ENCODE peak calls at places on chromosomes 6 and 20, in ten cellular contexts. B is GM20000; W is B cell; X is NCI-H2029; L is fibroblast of pulmonary artery; U is cardiac fibroblast; C is thoracic aorta; E is cortex of kidney; K is T follicular helper cell; P is stimulated activated CD8-positive, alpha-beta memory T cell treated with anti-CD3 and anti-CD28 coated beads, Interleukin-7, amount 100 ng/mL, for 4 hours. O is an unnamed sample.

GRCh38 chr6:47195251-47195650 is 114.5 kb downstream of the TNFRSF21 start:
- DNase-seq in K (no peak), B (no peak), X (no peak), E (no peak), L (peak; percentile 81), P (no peak), C (no peak), W (no peak), U (peak; percentile 91), O (no peak)

GRCh38 chr6:41708856-41709255 is 26.6 kb downstream of the TFEB start:
- DNase-seq in W (no peak), C (no peak), E (no peak), X (no peak), K (no peak), L (no peak), U (no peak), B (no peak), P (no peak), O (no peak)

GRCh38 chr20:1336699-1337387 is 7.9 kb upstream of the SDCBP2 start:
- DNase-seq in X (peak; percentile 59), E (no peak), U (peak; percentile 84), L (peak; percentile 84), K (no peak), P (no peak), W (no peak), B (no peak), C (no peak), O (no peak)

GRCh38 chr6:136066005-136066404 is 184.1 kb downstream of the MTFR2 start:
- DNase-seq in X (no peak), U (peak; percentile 80), B (no peak), L (peak; percentile 92), W (no peak), K (no peak), E (no peak), P (no peak), C (no peak), O (no peak)

GRCh38 chr6:21610376-21610775 is 16.8 kb downstream of the SOX4 start:
- DNase-seq in C (no peak), U (no peak), L (no peak), E (no peak), X (no peak), K (no peak), W (peak; percentile 12), B (peak; percentile 63), P (no peak), O (no peak)

GRCh38 chr20:13487202-13487601 is 151.5 kb downstream of the TASP1 start:
- DNase-seq in W (no peak), C (no peak), L (no peak), K (no peak), E (no peak), U (no peak), B (no peak), X (no peak), P (no peak), O (no peak)

GRCh38 chr20:4502756-4503155 is 219.0 kb upstream of the PRND start:
- DNase-seq in X (no peak), B (no peak), C (no peak), L (no peak), E (no peak), K (no peak), U (no peak), W (no peak), P (no peak), O (no peak)

GRCh38 chr20:49989234-49990065 is 6.7 kb downstream of the SNAI1 start:
- DNase-seq in L (peak; percentile 88), C (no peak), E (no peak), U (peak; percentile 88), P (no peak), K (no peak), W (no peak), X (no peak), B (no peak), O (peak; percentile 81)

GRCh38 chr6:36539814-36540568 is 7.3 kb downstream of the STK38 start:
- DNase-seq in X (no peak), W (no peak), C (no peak), E (no peak), K (no peak), L (no peak), U (no peak), B (no peak), P (no peak), O (no peak)

GRCh38 chr6:16130437-16130891 is 1.6 kb downstream of the MYLIP start:
- DNase-seq in X (no peak), W (no peak), U (no peak), E (no peak), P (no peak), L (no peak), B (no peak), C (no peak), K (no peak), O (no peak)

GRCh38 chr20:561437-562231 is 18.0 kb upstream of the CSNK2A1 start:
- DNase-seq in P (no peak), L (peak; percentile 78), U (peak; percentile 77), C (no peak), B (peak; percentile 78), W (peak; percentile 47), K (no peak), X (peak; percentile 40), E (no peak), O (peak; percentile 41)

GRCh38 chr6:168102093-168102985 is 23.3 kb upstream of the FRMD1 start:
- DNase-seq in E (no peak), P (no peak), U (no peak), C (no peak), W (no peak), L (no peak), K (no peak), X (peak; percentile 96), B (no peak), O (no peak)

GRCh38 chr6:149840345-149841075 is 23.6 kb downstream of the LRP11 start:
- DNase-seq in K (no peak), B (peak; percentile 66), E (no peak), W (peak; percentile 54), X (peak; percentile 74), L (peak; percentile 68), P (no peak), C (no peak), U (peak; percentile 81), O (no peak)

GRCh38 chr20:64239449-64240242 is 15.9 kb upstream of the PCMTD2 start:
- DNase-seq in P (no peak), C (no peak), U (no peak), B (no peak), X (no peak), L (no peak), E (no peak), W (no peak), K (no peak), O (no peak)

GRCh38 chr6:147504848-147505247 is 3.6 kb upstream of the SAMD5 start:
- DNase-seq in K (no peak), E (no peak), W (no peak), L (no peak), U (no peak), P (no peak), C (no peak), B (no peak), X (no peak), O (no peak)

GRCh38 chr6:168159503-168159902 is 80.5 kb upstream of the FRMD1 start:
- DNase-seq in E (no peak), C (no peak), U (no peak), W (no peak), X (peak; percentile 30), P (no peak), L (no peak), K (no peak), B (no peak), O (no peak)

GRCh38 chr20:36932476-36933426 is 18.8 kb downstream of the SAMHD1 start:
- DNase-seq in W (no peak), P (no peak), K (no peak), L (peak; percentile 29), B (no peak), X (no peak), E (no peak), C (no peak), U (peak; percentile 78), O (no peak)

GRCh38 chr6:82959385-82959941 is 106.2 kb downstream of the UBE3D start:
- DNase-seq in U (peak; percentile 59), L (peak; percentile 35), P (no peak), E (no peak), B (no peak), X (no peak), C (no peak), K (no peak), W (no peak), O (no peak)

GRCh38 chr6:35049885-35050284 is 91.3 kb downstream of the TCP11 start:
- DNase-seq in P (no peak), E (no peak), U (peak; percentile 66), X (peak; percentile 67), L (peak; percentile 52), K (no peak), W (no peak), C (no peak), B (no peak), O (peak; percentile 76)

GRCh38 chr20:11443382-11444119 is 474.1 kb upstream of the BTBD3 start:
- DNase-seq in P (no peak), E (no peak), X (no peak), K (no peak), L (no peak), W (no peak), B (no peak), U (no peak), C (no peak), O (no peak)

GRCh38 chr6:62707914-62708313 is 421.9 kb upstream of the KHDRBS2 start:
- DNase-seq in W (no peak), P (no peak), B (no peak), U (no peak), K (no peak), C (no peak), L (no peak), X (no peak), E (no peak), O (no peak)

GRCh38 chr20:37669062-37669772 is 24.6 kb upstream of the CTNNBL1 start:
- DNase-seq in C (no peak), X (no peak), U (no peak), L (no peak), W (no peak), E (no peak), B (no peak), K (no peak), P (no peak), O (peak; percentile 7)

GRCh38 chr20:23668477-23668951 is 20.3 kb downstream of the CST4 start:
- DNase-seq in L (peak; percentile 70), K (no peak), U (peak; percentile 66), E (no peak), C (no peak), W (peak; percentile 43), P (no peak), B (peak; percentile 70), X (no peak), O (peak; percentile 40)

GRCh38 chr6:145733770-145734169 is 1.6 kb downstream of the EPM2A start:
- DNase-seq in C (no peak), B (no peak), P (no peak), K (no peak), L (no peak), E (no peak), U (no peak), X (no peak), W (no peak), O (no peak)

GRCh38 chr6:42911171-42912021 is 4.5 kb upstream of the PTCRA start:
- DNase-seq in W (no peak), C (no peak), B (no peak), X (no peak), E (no peak), K (no peak), L (no peak), P (no peak), U (no peak), O (no peak)

GRCh38 chr6:140379919-140380318 is 1005.5 kb upstream of the CITED2 start:
- DNase-seq in P (no peak), C (no peak), U (no peak), B (no peak), W (no peak), E (no peak), L (no peak), K (no peak), X (no peak), O (peak; percentile 88)

GRCh38 chr6:129331450-129332138 is 378.4 kb downstream of the ARHGAP18 start:
- DNase-seq in C (no peak), B (no peak), P (no peak), X (no peak), W (no peak), E (no peak), L (peak; percentile 77), K (no peak), U (peak; percentile 50), O (no peak)

GRCh38 chr6:31702819-31703716 is at the start of gene ABHD16A:
- DNase-seq in E (peak; percentile 48), B (peak; percentile 97), C (peak; percentile 97), P (peak; percentile 94), U (peak; percentile 99), X (peak; percentile 95), W (peak; percentile 99), L (peak; percentile 99), K (peak; percentile 94), O (peak; percentile 95)

O was measured in HFF-Myc.